ENCODE peak calls at places on chromosomes 7 and 10, in six cellular contexts. One of them, this sample, is unnamed.

GRCh38 chr7:129607471-129608120 is 3.9 kb upstream of the NRF1 start:
- DNase-seq in HCT116: no peak
- DNase-seq in cardiac muscle cell: peak
- DNase-seq in fibroblast of mammary gland: peak
- DNase-seq in neural crest cell: no peak
- DNase-seq in AG10803: peak
- DNase-seq in this sample: peak

GRCh38 chr7:26663905-26664673 is 200.3 kb downstream of the SKAP2 start:
- DNase-seq in HCT116: no peak
- DNase-seq in cardiac muscle cell: no peak
- DNase-seq in fibroblast of mammary gland: peak
- DNase-seq in neural crest cell: no peak
- DNase-seq in AG10803: peak
- DNase-seq in this sample: no peak

GRCh38 chr7:81846398-81846797 is 76.6 kb upstream of the HGF start:
- DNase-seq in HCT116: no peak
- DNase-seq in cardiac muscle cell: no peak
- DNase-seq in fibroblast of mammary gland: peak
- DNase-seq in neural crest cell: no peak
- DNase-seq in AG10803: peak
- DNase-seq in this sample: no peak

GRCh38 chr10:49010295-49010694 is 70.7 kb upstream of the LRRC18 start:
- DNase-seq in HCT116: no peak
- DNase-seq in cardiac muscle cell: no peak
- DNase-seq in fibroblast of mammary gland: no peak
- DNase-seq in neural crest cell: no peak
- DNase-seq in AG10803: no peak
- DNase-seq in this sample: no peak

GRCh38 chr7:69577221-69577620 is 21.1 kb upstream of the AUTS2 start:
- DNase-seq in HCT116: no peak
- DNase-seq in cardiac muscle cell: no peak
- DNase-seq in fibroblast of mammary gland: peak
- DNase-seq in neural crest cell: no peak
- DNase-seq in AG10803: peak
- DNase-seq in this sample: no peak

GRCh38 chr10:68781613-68782574 is 45.4 kb upstream of the STOX1 start:
- DNase-seq in HCT116: no peak
- DNase-seq in cardiac muscle cell: no peak
- DNase-seq in fibroblast of mammary gland: no peak
- DNase-seq in neural crest cell: no peak
- DNase-seq in AG10803: no peak
- DNase-seq in this sample: no peak

GRCh38 chr7:23347682-23348180 is 48.6 kb downstream of the MALSU1 start:
- DNase-seq in HCT116: peak
- DNase-seq in cardiac muscle cell: no peak
- DNase-seq in fibroblast of mammary gland: peak
- DNase-seq in neural crest cell: no peak
- DNase-seq in AG10803: peak
- DNase-seq in this sample: peak

GRCh38 chr7:131222171-131222570 is 105.5 kb upstream of the MKLN1 start:
- DNase-seq in HCT116: no peak
- DNase-seq in cardiac muscle cell: no peak
- DNase-seq in fibroblast of mammary gland: no peak
- DNase-seq in neural crest cell: no peak
- DNase-seq in AG10803: no peak
- DNase-seq in this sample: no peak

GRCh38 chr10:127243490-127244272 is 47.3 kb upstream of the INSYN2A start:
- DNase-seq in HCT116: peak
- DNase-seq in cardiac muscle cell: peak
- DNase-seq in fibroblast of mammary gland: peak
- DNase-seq in neural crest cell: peak
- DNase-seq in AG10803: peak
- DNase-seq in this sample: no peak

GRCh38 chr7:80063855-80064254 is 70.8 kb upstream of the GNAI1 start:
- DNase-seq in HCT116: no peak
- DNase-seq in cardiac muscle cell: no peak
- DNase-seq in fibroblast of mammary gland: no peak
- DNase-seq in neural crest cell: no peak
- DNase-seq in AG10803: no peak
- DNase-seq in this sample: no peak

GRCh38 chr7:80057503-80057902 is 77.1 kb upstream of the GNAI1 start:
- DNase-seq in HCT116: no peak
- DNase-seq in cardiac muscle cell: no peak
- DNase-seq in fibroblast of mammary gland: no peak
- DNase-seq in neural crest cell: no peak
- DNase-seq in AG10803: no peak
- DNase-seq in this sample: no peak

GRCh38 chr7:80054356-80054755 is 80.3 kb upstream of the GNAI1 start:
- DNase-seq in HCT116: no peak
- DNase-seq in cardiac muscle cell: no peak
- DNase-seq in fibroblast of mammary gland: peak
- DNase-seq in neural crest cell: no peak
- DNase-seq in AG10803: peak
- DNase-seq in this sample: no peak

DNA sequence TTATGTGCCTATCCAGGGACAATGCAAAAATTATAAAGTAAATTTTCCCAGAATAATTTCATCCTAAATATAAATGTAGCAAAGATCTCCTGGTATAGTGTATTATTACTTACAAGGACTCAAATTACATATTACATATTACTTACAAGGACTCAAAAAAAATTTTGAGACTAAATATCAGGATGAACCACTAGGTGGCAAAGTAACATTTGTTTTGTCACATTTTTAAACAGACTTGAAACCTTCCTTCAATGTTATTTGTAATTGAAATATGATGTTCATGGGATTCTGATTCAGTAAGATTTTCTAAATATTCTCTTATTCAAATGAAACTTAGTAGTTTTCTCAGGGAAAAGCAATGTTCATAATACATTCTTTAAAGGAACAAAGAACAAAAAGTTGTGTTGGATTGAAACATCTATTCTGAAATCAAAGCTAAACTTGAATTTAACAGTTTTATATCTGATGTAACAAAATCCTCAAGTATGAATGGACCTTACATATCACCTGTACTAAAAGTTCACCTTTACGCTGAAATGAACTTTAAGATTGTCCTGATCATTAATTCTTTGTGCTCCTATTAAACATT is 74.3 kb upstream of the GNAI1 start:
- DNase-seq in HCT116: peak
- DNase-seq in cardiac muscle cell: peak
- DNase-seq in fibroblast of mammary gland: peak
- DNase-seq in neural crest cell: no peak
- DNase-seq in AG10803: peak
- DNase-seq in this sample: peak
- TF ChIP-seq CTCF in HCT116: peak
- TF ChIP-seq CTCF in cardiac muscle cell: peak
- TF ChIP-seq CTCF in fibroblast of mammary gland: peak
- TF ChIP-seq CTCF in neural crest cell: peak
- TF ChIP-seq CTCF in AG10803: peak
- TF ChIP-seq CTCF in this sample: no peak

GRCh38 chr7:73864981-73865711 is 4.2 kb downstream of the TMEM270 start:
- DNase-seq in HCT116: no peak
- DNase-seq in cardiac muscle cell: no peak
- DNase-seq in fibroblast of mammary gland: no peak
- DNase-seq in neural crest cell: no peak
- DNase-seq in AG10803: no peak
- DNase-seq in this sample: no peak

GRCh38 chr7:73866446-73866767 is 5.4 kb downstream of the TMEM270 start:
- DNase-seq in HCT116: no peak
- DNase-seq in cardiac muscle cell: no peak
- DNase-seq in fibroblast of mammary gland: no peak
- DNase-seq in neural crest cell: no peak
- DNase-seq in AG10803: no peak
- DNase-seq in this sample: no peak

GRCh38 chr7:73869011-73869785 is 8.2 kb downstream of the TMEM270 start:
- DNase-seq in HCT116: no peak
- DNase-seq in cardiac muscle cell: no peak
- DNase-seq in fibroblast of mammary gland: no peak
- DNase-seq in neural crest cell: no peak
- DNase-seq in AG10803: no peak
- DNase-seq in this sample: no peak

GRCh38 chr7:73870041-73870492 is 9.1 kb downstream of the TMEM270 start:
- DNase-seq in HCT116: no peak
- DNase-seq in cardiac muscle cell: peak
- DNase-seq in fibroblast of mammary gland: no peak
- DNase-seq in neural crest cell: no peak
- DNase-seq in AG10803: no peak
- DNase-seq in this sample: no peak

DNA sequence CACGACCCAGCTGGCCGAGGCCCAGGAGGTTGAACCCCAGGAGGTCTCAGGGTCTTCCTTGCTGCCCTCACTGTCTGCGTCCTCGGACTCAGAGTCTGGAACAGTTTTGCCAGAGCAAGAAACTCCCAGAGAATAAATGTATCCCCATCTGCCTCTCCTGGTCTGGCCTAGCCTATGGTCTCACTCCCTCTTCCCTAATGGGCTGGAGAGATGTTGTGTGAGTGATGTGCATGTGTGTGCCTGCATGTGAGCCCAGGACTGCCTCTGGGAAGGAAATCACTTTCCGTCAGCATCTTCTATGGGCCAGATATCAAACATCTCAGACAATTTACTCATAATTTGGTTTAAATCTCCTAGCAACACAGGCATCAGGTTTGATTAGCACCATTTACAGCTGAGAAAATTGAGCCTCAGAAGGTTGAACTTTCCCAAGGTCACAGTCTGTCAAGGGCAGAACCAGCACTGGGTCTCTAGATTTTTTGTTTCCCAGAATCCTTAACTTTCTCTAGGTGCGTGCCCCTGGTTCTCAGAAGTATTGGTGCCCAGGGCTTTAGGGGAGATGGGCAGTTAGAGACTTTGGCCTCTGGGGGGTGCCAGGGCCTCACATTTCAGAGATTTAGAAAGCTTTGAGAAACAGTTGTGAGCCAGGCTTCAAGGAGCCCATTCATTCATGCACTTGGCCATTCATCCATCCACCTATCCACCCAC is 4.9 kb downstream of the TMEM270 start:
- DNase-seq in HCT116: no peak
- DNase-seq in cardiac muscle cell: peak
- DNase-seq in fibroblast of mammary gland: peak
- DNase-seq in neural crest cell: no peak
- DNase-seq in AG10803: peak
- DNase-seq in this sample: peak
- TF ChIP-seq CTCF in HCT116: peak
- TF ChIP-seq CTCF in cardiac muscle cell: peak
- TF ChIP-seq CTCF in fibroblast of mammary gland: peak
- TF ChIP-seq CTCF in neural crest cell: peak
- TF ChIP-seq CTCF in AG10803: peak
- TF ChIP-seq CTCF in this sample: peak

GRCh38 chr7:75738975-75739795 is 444 bp upstream of the HIP1 start:
- DNase-seq in HCT116: peak
- DNase-seq in cardiac muscle cell: peak
- DNase-seq in fibroblast of mammary gland: peak
- DNase-seq in neural crest cell: peak
- DNase-seq in AG10803: peak
- DNase-seq in this sample: peak
- TF ChIP-seq CTCF in HCT116: no peak
- TF ChIP-seq CTCF in cardiac muscle cell: no peak
- TF ChIP-seq CTCF in fibroblast of mammary gland: no peak
- TF ChIP-seq CTCF in neural crest cell: no peak
- TF ChIP-seq CTCF in AG10803: no peak
- TF ChIP-seq CTCF in this sample: no peak

GRCh38 chr7:45584261-45585210 is 10.4 kb downstream of the ADCY1 start:
- DNase-seq in HCT116: no peak
- DNase-seq in cardiac muscle cell: no peak
- DNase-seq in fibroblast of mammary gland: no peak
- DNase-seq in neural crest cell: no peak
- DNase-seq in AG10803: no peak
- DNase-seq in this sample: no peak
- TF ChIP-seq CTCF in HCT116: no peak
- TF ChIP-seq CTCF in cardiac muscle cell: no peak
- TF ChIP-seq CTCF in fibroblast of mammary gland: no peak
- TF ChIP-seq CTCF in neural crest cell: no peak
- TF ChIP-seq CTCF in AG10803: no peak
- TF ChIP-seq CTCF in this sample: no peak

GRCh38 chr10:93754761-93755160 is 3.0 kb upstream of the LGI1 start:
- DNase-seq in HCT116: no peak
- DNase-seq in cardiac muscle cell: no peak
- DNase-seq in fibroblast of mammary gland: no peak
- DNase-seq in neural crest cell: no peak
- DNase-seq in AG10803: no peak
- DNase-seq in this sample: no peak
- TF ChIP-seq CTCF in HCT116: no peak
- TF ChIP-seq CTCF in cardiac muscle cell: no peak
- TF ChIP-seq CTCF in fibroblast of mammary gland: no peak
- TF ChIP-seq CTCF in neural crest cell: no peak
- TF ChIP-seq CTCF in AG10803: no peak
- TF ChIP-seq CTCF in this sample: no peak

GRCh38 chr10:100286051-100287033 is at the start of gene BLOC1S2:
- DNase-seq in HCT116: peak
- DNase-seq in cardiac muscle cell: peak
- DNase-seq in fibroblast of mammary gland: peak
- DNase-seq in neural crest cell: peak
- DNase-seq in AG10803: peak
- DNase-seq in this sample: peak
- TF ChIP-seq CTCF in HCT116: no peak
- TF ChIP-seq CTCF in cardiac muscle cell: no peak
- TF ChIP-seq CTCF in fibroblast of mammary gland: no peak
- TF ChIP-seq CTCF in neural crest cell: no peak
- TF ChIP-seq CTCF in AG10803: peak
- TF ChIP-seq CTCF in this sample: no peak

DNA sequence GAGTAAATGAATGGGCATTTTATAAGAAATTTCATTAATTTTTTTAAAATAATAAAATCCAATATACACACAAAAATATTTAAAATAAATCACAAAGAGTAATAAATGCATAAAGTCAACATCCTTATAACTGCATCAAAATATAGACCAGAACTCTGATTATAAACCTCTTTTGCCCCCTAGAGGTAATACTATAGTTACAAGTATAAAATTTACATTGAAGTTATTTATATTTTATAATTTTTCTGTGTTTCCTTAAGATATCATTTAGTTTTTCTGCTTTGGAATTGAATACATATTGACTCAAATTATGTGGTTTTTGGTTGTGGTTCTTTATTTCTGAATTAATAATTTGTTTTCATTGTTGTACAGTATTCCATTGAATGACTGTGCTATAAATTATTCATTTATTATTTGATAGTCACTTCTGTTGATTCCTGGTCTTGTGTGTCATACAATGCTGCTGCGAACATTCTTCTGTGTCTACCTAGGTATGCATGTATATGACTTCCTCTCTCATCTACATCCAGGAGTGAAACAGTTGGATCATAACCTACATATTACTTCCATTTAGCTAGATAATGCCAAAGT is 673.6 kb downstream of the IPMK start:
- DNase-seq in HCT116: no peak
- DNase-seq in cardiac muscle cell: no peak
- DNase-seq in fibroblast of mammary gland: no peak
- DNase-seq in neural crest cell: no peak
- DNase-seq in AG10803: no peak
- DNase-seq in this sample: no peak
- TF ChIP-seq CTCF in HCT116: no peak
- TF ChIP-seq CTCF in cardiac muscle cell: no peak
- TF ChIP-seq CTCF in fibroblast of mammary gland: peak
- TF ChIP-seq CTCF in neural crest cell: peak
- TF ChIP-seq CTCF in AG10803: no peak
- TF ChIP-seq CTCF in this sample: no peak

GRCh38 chr10:102608487-102608886 is 35.8 kb upstream of the TRIM8 start:
- DNase-seq in HCT116: no peak
- DNase-seq in cardiac muscle cell: no peak
- DNase-seq in fibroblast of mammary gland: no peak
- DNase-seq in neural crest cell: no peak
- DNase-seq in AG10803: no peak
- DNase-seq in this sample: peak
- TF ChIP-seq CTCF in HCT116: no peak
- TF ChIP-seq CTCF in cardiac muscle cell: no peak
- TF ChIP-seq CTCF in fibroblast of mammary gland: no peak
- TF ChIP-seq CTCF in neural crest cell: no peak
- TF ChIP-seq CTCF in AG10803: no peak
- TF ChIP-seq CTCF in this sample: no peak

GRCh38 chr10:77401681-77402080 is 235.9 kb downstream of the KCNMA1 start:
- DNase-seq in HCT116: no peak
- DNase-seq in cardiac muscle cell: no peak
- DNase-seq in fibroblast of mammary gland: no peak
- DNase-seq in neural crest cell: no peak
- DNase-seq in AG10803: no peak
- DNase-seq in this sample: no peak
- TF ChIP-seq CTCF in HCT116: no peak
- TF ChIP-seq CTCF in cardiac muscle cell: no peak
- TF ChIP-seq CTCF in fibroblast of mammary gland: no peak
- TF ChIP-seq CTCF in neural crest cell: no peak
- TF ChIP-seq CTCF in AG10803: no peak
- TF ChIP-seq CTCF in this sample: no peak

This sample was measured in GM13976.